ENCODE peak calls at places on chromosomes 3 and 15, in seven cellular contexts. G, O, P, L, U, D and V are unnamed samples.

GRCh38 chr3:12120374-12121140 is 38.2 kb downstream of the TIMP4 start:
- DNase-seq in G (no peak), O (no peak), P (no peak), L (no peak), U (no peak), D (no peak), V (no peak)

GRCh38 chr15:90354986-90355385 is 2.9 kb downstream of the ZNF774 start:
- DNase-seq in G (no peak), O (no peak), P (no peak), L (no peak), U (no peak), D (no peak), V (no peak)

GRCh38 chr3:50320853-50321145 is 1.7 kb downstream of the HYAL2 start:
- DNase-seq in G (no peak), O (no peak), P (no peak), L (no peak), U (no peak), D (no peak), V (no peak)

GRCh38 chr3:127226946-127227842 is 34.3 kb downstream of the PRR23E start:
- DNase-seq in G (peak; percentile 50), O (peak; percentile 96), P (no peak), L (peak; percentile 61), U (peak; percentile 84), D (no peak), V (no peak)

GRCh38 chr3:101154386-101154785 is 161.2 kb upstream of the ABI3BP start:
- DNase-seq in G (no peak), O (no peak), P (no peak), L (no peak), U (no peak), D (no peak), V (no peak)

GRCh38 chr15:79310612-79310984 is 314 bp upstream of the TMED3 start:
- DNase-seq in G (no peak), O (no peak), P (peak; percentile 27), L (no peak), U (no peak), D (peak; percentile 41), V (peak; percentile 4)

GRCh38 chr3:152021951-152022461 is 148.6 kb downstream of the SUCNR1 start:
- DNase-seq in G (peak; percentile 77), O (no peak), P (peak; percentile 55), L (no peak), U (no peak), D (peak; percentile 55), V (peak; percentile 26)

GRCh38 chr3:16300881-16301359 is 35.9 kb downstream of the OXNAD1 start:
- DNase-seq in G (no peak), O (no peak), P (no peak), L (no peak), U (no peak), D (no peak), V (no peak)

GRCh38 chr3:127406309-127407025 is 118.6 kb upstream of the PRR20G start:
- DNase-seq in G (peak; percentile 49), O (peak; percentile 61), P (peak; percentile 18), L (no peak), U (no peak), D (no peak), V (peak; percentile 15)

GRCh38 chr3:196235452-196236122 is 19.3 kb downstream of the SLC51A start:
- DNase-seq in G (peak; percentile 92), O (no peak), P (no peak), L (no peak), U (no peak), D (no peak), V (no peak)

GRCh38 chr3:28840976-28841376 is 439.9 kb upstream of the RBMS3 start:
- DNase-seq in G (no peak), O (no peak), P (no peak), L (no peak), U (no peak), D (no peak), V (no peak)

GRCh38 chr15:68201153-68201878 is 3.8 kb downstream of the CALML4 start:
- DNase-seq in G (no peak), O (no peak), P (no peak), L (no peak), U (no peak), D (no peak), V (no peak)

GRCh38 chr15:71044006-71044405 is 71.3 kb upstream of the THSD4 start:
- DNase-seq in G (no peak), O (no peak), P (peak; percentile 80), L (no peak), U (no peak), D (peak; percentile 35), V (peak; percentile 72)

GRCh38 chr3:122628567-122628966 is 51.1 kb downstream of the PARP15 start:
- DNase-seq in G (peak; percentile 15), O (no peak), P (peak; percentile 27), L (no peak), U (no peak), D (peak; percentile 23), V (no peak)

GRCh38 chr15:65086680-65087111 is 10.2 kb downstream of the KBTBD13 start:
- DNase-seq in G (peak; percentile 27), O (no peak), P (no peak), L (peak; percentile 58), U (no peak), D (no peak), V (no peak)

GRCh38 chr3:124762612-124763011 is 32.4 kb downstream of the UMPS start:
- DNase-seq in G (no peak), O (no peak), P (no peak), L (no peak), U (no peak), D (no peak), V (no peak)

GRCh38 chr3:127485396-127486170 is 105.0 kb downstream of the TPRA1 start:
- DNase-seq in G (no peak), O (peak; percentile 15), P (no peak), L (no peak), U (no peak), D (no peak), V (no peak)

DNA sequence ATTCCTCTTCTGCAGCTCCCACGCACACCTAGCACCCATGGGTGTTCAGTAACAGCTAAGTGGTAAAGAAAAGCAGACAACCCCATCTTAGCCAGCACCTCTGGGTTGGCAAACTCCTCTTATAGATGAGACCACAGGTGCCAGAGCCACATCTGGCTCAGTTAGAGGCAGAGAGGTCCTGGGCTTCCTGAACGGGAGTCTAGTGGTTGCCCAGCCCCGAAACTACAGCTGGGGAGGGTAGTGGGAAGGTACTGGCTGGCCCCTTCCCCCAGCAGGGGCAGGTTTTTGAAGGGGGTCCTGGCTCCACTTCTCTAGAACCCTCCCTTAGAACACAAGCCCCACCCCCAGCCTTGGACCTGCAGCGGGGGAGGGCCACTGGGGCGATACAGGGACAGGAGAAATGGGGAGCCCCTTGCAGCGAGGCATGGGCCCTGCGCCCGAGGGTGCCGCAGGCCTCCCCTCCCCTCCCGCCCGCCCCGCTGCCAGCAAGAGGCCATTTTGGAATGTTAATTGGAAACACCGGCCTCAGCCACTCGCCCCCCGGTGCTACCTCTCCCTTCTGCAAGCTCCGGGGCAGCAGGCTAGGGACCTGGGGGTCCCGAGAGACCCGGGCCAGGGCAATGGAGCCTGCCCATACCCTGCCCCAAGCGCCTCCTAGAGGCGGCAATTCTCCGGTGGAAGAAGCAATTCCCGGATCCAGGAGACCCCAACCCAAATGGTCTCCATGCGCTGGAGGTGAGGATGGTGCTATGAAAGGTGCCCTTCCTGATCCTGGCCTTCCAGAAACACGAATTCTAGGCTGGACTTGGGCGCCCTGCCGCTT is 1.5 kb downstream of the DUSP7 start:
- DNase-seq in G (peak; percentile 52), O (peak; percentile 40), P (no peak), L (no peak), U (peak; percentile 69), D (no peak), V (no peak)
- TF ChIP-seq CTCF in G (peak; percentile 46), O (peak; percentile 62), P (peak; percentile 42), L (peak; percentile 60), U (peak; percentile 60), D (peak; percentile 47), V (peak; percentile 66)

DNA sequence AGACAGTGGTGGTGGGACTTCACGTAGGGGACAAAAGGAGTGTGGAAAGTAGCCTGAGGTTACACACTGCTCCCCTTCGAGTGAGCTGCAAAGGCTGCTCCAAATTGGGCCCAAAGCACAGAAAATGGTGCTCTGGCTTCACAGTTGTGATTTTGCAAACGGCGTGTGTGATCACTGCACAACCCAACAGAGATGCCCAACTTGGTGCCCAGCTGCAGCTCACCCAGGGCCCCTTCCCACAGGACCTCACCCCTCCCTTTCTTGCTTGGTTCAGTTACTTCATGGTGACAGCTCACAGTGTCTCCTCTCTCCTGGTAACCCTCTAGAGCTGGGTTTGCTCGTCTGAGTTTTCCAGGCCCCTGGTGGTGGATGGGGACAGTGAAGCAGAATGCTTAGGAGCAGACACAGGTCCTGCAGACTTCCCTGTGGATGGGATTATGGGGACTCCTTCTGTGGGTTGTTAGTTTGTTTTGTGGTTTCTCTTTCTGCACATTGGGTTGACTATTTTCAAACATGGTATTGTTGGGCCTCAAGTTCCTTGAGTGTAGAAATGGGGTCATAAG is 98.3 kb downstream of the TOP2B start:
- DNase-seq in G (no peak), O (no peak), P (no peak), L (peak; percentile 19), U (peak; percentile 19), D (no peak), V (no peak)
- TF ChIP-seq CTCF in G (no peak), O (peak; percentile 50), P (peak; percentile 8), L (peak; percentile 27), U (peak; percentile 14), D (peak; percentile 18), V (peak; percentile 32)

DNA sequence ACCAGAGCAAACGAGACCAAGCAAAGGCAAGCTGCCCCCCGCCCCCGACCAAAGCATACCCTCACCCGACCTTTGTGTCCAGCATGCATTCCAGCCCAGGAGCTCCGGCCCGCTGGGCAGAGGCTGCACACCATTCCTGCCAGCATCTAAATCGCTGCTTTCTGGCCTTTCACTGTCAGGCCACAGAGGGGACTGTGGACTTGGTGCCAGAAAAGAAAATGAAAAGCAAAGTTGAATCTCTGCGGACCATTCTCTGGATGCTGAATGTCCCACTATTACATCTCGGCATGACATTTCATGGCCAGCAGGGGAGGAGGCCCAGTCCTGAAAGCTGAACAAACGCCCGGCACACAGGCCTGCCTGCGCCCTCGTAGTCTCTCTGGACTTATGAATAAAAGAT is 13.0 kb downstream of the IL17RD start:
- DNase-seq in G (no peak), O (no peak), P (peak; percentile 14), L (no peak), U (peak; percentile 68), D (peak; percentile 42), V (no peak)
- TF ChIP-seq CTCF in G (no peak), O (peak; percentile 35), P (no peak), L (no peak), U (peak; percentile 42), D (peak; percentile 26), V (peak; percentile 16)

DNA sequence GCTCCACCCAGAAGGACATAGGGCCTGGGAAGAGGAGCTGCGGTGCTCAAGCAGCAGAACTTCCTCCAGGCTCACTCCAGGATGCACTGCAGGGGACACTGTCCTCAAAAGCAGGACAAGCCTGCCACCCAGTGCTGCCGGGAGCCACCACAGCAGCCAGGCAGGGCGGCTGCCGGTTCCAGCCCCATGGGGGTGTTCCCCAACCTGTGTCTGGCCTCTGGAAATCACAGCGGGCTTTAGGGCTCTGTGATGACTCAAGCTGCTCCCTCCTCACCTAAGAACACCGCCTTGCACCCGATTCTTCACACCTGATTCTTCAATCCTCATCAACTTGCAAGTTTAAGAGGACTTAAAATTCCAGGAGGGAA is 71.9 kb upstream of the SLC6A11 start:
- DNase-seq in G (peak; percentile 44), O (peak; percentile 67), P (no peak), L (peak; percentile 59), U (peak; percentile 46), D (no peak), V (peak; percentile 4)
- TF ChIP-seq CTCF in G (peak; percentile 6), O (peak; percentile 47), P (no peak), L (peak; percentile 69), U (peak; percentile 38), D (peak; percentile 18), V (no peak)